ENCODE peak calls at places on chromosomes 11 and 22, in ten cellular contexts. B, G, U, S, A, T, Z, D, Q and W are unnamed samples.

GRCh38 chr22:27801197-27801615 is 350 bp downstream of the MN1 start:
- DNase-seq in B (no peak), G (no peak), U (peak; percentile 69), S (no peak), A (peak; percentile 56), T (no peak), Z (peak; percentile 70), D (no peak), Q (no peak), W (no peak)

GRCh38 chr11:70759846-70760245 is 361.5 kb downstream of the CTTN start:
- DNase-seq in B (no peak), G (no peak), U (peak; percentile 30), S (no peak), A (no peak), T (no peak), Z (no peak), D (no peak), Q (no peak), W (no peak)

GRCh38 chr22:42811510-42811909 is 45.6 kb downstream of the ARFGAP3 start:
- DNase-seq in B (no peak), G (no peak), U (no peak), S (no peak), A (no peak), T (peak; percentile 0), Z (no peak), D (no peak), Q (no peak), W (no peak)

GRCh38 chr22:46070215-46070721 is 80.1 kb upstream of the PPARA start:
- DNase-seq in B (peak; percentile 37), G (no peak), U (peak; percentile 89), S (peak; percentile 94), A (no peak), T (no peak), Z (peak; percentile 16), D (no peak), Q (no peak), W (no peak)

GRCh38 chr22:50016988-50017700 is 4.6 kb upstream of the IL17REL start:
- DNase-seq in B (peak; percentile 27), G (peak; percentile 9), U (no peak), S (no peak), A (peak; percentile 87), T (peak; percentile 40), Z (no peak), D (no peak), Q (no peak), W (no peak)

GRCh38 chr22:18076060-18076497 is 1.7 kb upstream of the PEX26 start:
- DNase-seq in B (peak; percentile 84), G (peak; percentile 66), U (peak; percentile 63), S (no peak), A (peak; percentile 66), T (no peak), Z (peak; percentile 86), D (peak; percentile 75), Q (no peak), W (no peak)

GRCh38 chr11:120912504-120912903 is 111.4 kb upstream of the TBCEL start:
- DNase-seq in B (peak; percentile 52), G (peak; percentile 25), U (no peak), S (no peak), A (peak; percentile 54), T (no peak), Z (peak; percentile 65), D (peak; percentile 53), Q (no peak), W (no peak)

GRCh38 chr22:29642694-29643093 is 39.3 kb downstream of the NF2 start:
- DNase-seq in B (no peak), G (no peak), U (no peak), S (no peak), A (peak; percentile 49), T (no peak), Z (no peak), D (no peak), Q (no peak), W (no peak)

GRCh38 chr11:65297026-65297667 is 17.5 kb upstream of the CDC42EP2 start:
- DNase-seq in B (no peak), G (no peak), U (no peak), S (no peak), A (no peak), T (no peak), Z (no peak), D (no peak), Q (no peak), W (no peak)

GRCh38 chr22:42439821-42440674 is 7.8 kb upstream of the NFAM1 start:
- DNase-seq in B (no peak), G (peak; percentile 12), U (peak; percentile 85), S (no peak), A (no peak), T (no peak), Z (no peak), D (no peak), Q (no peak), W (no peak)

DNA sequence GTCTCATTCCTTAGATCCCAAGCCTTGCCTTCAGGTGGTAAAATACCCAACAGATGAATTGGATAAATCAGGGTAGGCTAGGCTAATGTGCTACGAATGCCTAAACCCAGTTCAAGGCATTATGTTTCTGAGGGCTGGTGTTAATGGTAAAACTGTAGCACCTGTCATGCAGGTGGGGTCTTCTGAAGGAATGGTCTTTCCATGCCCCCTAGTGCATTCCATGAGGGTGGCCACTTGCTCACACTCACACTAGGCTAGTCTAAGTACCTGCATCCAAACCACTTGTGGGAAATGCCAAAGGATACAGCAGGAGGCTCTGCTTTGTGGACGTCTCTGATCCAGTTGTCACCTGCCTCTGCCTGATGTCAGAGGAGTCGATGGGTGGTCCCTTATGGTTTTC is 24.2 kb upstream of the UCP3 start:
- DNase-seq in B (no peak), G (no peak), U (no peak), S (no peak), A (no peak), T (no peak), Z (no peak), D (no peak), Q (no peak), W (no peak)
- TF ChIP-seq CTCF in B (no peak), G (no peak), U (no peak), S (no peak), A (no peak), T (no peak), Z (no peak), D (no peak), Q (no peak), W (no peak)

DNA sequence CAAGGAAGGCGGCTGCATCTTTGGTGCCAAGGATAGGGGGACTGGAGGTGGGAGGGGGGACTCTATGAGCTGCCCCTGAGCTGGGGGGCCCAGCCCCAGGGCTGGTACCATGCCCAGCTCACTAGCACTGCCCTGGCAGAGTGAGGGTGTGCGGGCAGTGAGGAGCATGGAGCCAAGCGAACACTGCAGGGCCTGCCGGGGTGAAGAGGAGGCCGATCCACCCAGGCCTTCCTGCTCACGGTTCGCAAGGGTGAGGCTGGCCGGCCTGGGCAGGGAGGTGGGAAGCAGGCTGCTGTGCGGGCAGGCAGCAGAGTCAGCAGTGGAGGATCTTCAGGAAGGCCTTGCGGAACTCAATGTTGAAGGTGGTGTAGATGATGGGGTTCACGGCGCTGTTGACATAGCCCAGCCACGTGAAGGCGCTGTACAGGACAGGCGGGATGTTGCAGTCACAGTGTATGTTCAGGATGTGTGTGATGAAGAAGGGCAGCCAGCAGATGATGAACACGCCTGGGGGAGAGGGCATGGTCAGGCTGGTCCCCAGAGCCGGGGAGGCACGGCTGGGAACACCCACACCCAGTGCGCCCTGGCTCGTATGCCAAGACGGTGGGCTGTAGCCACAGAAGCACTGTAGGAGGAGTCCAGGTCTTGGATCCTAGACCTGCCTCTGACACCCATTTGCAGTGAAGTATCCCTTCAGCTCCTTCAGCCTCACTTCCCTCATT is 23.0 kb downstream of the ANKK1 start:
- DNase-seq in B (no peak), G (no peak), U (no peak), S (no peak), A (no peak), T (no peak), Z (no peak), D (no peak), Q (no peak), W (no peak)
- TF ChIP-seq CTCF in B (no peak), G (no peak), U (no peak), S (no peak), A (no peak), T (no peak), Z (no peak), D (no peak), Q (no peak), W (no peak)

DNA sequence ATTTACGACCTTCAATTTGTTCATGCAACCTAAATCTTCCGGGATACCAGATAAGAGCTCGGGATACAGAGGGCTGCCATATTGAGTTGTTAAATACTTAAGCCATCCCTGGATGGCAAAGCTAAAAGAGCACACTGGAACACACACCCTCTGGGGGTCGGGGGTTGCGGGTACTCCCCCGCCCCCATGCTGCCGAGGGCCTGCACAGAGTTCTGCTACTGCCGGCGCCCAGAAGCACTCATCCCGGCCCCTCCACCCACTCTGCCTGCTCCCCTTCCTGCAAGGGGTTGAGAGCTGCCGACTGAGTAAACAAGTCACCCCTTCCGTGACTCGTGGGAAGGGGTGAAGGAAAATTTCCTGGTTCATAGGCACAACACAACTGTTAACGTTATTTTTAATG is 9.3 kb upstream of the MMP13 start:
- DNase-seq in B (no peak), G (no peak), U (no peak), S (no peak), A (no peak), T (no peak), Z (no peak), D (no peak), Q (no peak), W (no peak)
- TF ChIP-seq CTCF in B (no peak), G (no peak), U (no peak), S (no peak), A (no peak), T (no peak), Z (no peak), D (no peak), Q (no peak), W (no peak)

GRCh38 chr11:33635161-33635560 is 65.5 kb downstream of the C11orf91 start:
- DNase-seq in B (peak; percentile 37), G (peak; percentile 53), U (no peak), S (no peak), A (no peak), T (no peak), Z (no peak), D (no peak), Q (no peak), W (no peak)

GRCh38 chr11:33634291-33634834 is 66.3 kb downstream of the C11orf91 start:
- DNase-seq in B (peak; percentile 90), G (peak; percentile 53), U (no peak), S (no peak), A (no peak), T (no peak), Z (no peak), D (peak; percentile 73), Q (no peak), W (no peak)

GRCh38 chr11:33633251-33634003 is 67.2 kb downstream of the C11orf91 start:
- DNase-seq in B (peak; percentile 96), G (peak; percentile 74), U (no peak), S (no peak), A (no peak), T (no peak), Z (no peak), D (peak; percentile 98), Q (no peak), W (no peak)

GRCh38 chr11:33631749-33632091 is 68.9 kb downstream of the C11orf91 start:
- DNase-seq in B (no peak), G (no peak), U (no peak), S (no peak), A (no peak), T (no peak), Z (no peak), D (no peak), Q (no peak), W (no peak)

GRCh38 chr11:33630936-33631748 is 69.5 kb downstream of the C11orf91 start:
- DNase-seq in B (peak; percentile 73), G (no peak), U (no peak), S (no peak), A (no peak), T (no peak), Z (no peak), D (no peak), Q (no peak), W (no peak)
- TF ChIP-seq CTCF in B (no peak), G (no peak), U (no peak), S (no peak), A (no peak), T (no peak), Z (no peak), D (peak; percentile 59), Q (no peak), W (no peak)